ENCODE peak calls at places on chromosomes 4 and X, in six cellular contexts. E, U, S, J, G and V are unnamed samples.

GRCh38 chrX:17559728-17560379 is 177.4 kb upstream of the SCML1 start:
- ATAC-seq in E (no peak), U (no peak), S (peak; percentile 91), J (no peak), G (no peak), V (peak; percentile 57)

GRCh38 chrX:42096262-42096939 is 173.0 kb upstream of the CASK start:
- ATAC-seq in E (no peak), U (no peak), S (peak; percentile 78), J (no peak), G (no peak), V (no peak)

GRCh38 chr4:67575232-67575888 is 16.8 kb downstream of the STAP1 start:
- ATAC-seq in E (peak; percentile 82), U (no peak), S (no peak), J (peak; percentile 32), G (peak; percentile 78), V (no peak)

GRCh38 chr4:145909773-145910172 is 28.9 kb downstream of the ZNF827 start:
- ATAC-seq in E (no peak), U (peak; percentile 69), S (peak; percentile 74), J (no peak), G (no peak), V (peak; percentile 52)

GRCh38 chr4:175509320-175509719 is 302.7 kb downstream of the GPM6A start:
- ATAC-seq in E (no peak), U (no peak), S (no peak), J (no peak), G (no peak), V (no peak)

GRCh38 chr4:174096999-174097398 is 186.5 kb downstream of the FBXO8 start:
- ATAC-seq in E (no peak), U (no peak), S (no peak), J (no peak), G (no peak), V (no peak)

GRCh38 chrX:12986164-12986779 is 11.4 kb downstream of the TMSB4X start:
- ATAC-seq in E (no peak), U (no peak), S (no peak), J (no peak), G (no peak), V (no peak)

GRCh38 chr4:141711211-141711610 is 74.8 kb downstream of the IL15 start:
- ATAC-seq in E (no peak), U (no peak), S (peak; percentile 52), J (no peak), G (no peak), V (no peak)

GRCh38 chr4:157804169-157804543 is 368.7 kb downstream of the GASK1B start:
- ATAC-seq in E (no peak), U (no peak), S (no peak), J (no peak), G (no peak), V (no peak)

GRCh38 chr4:158079661-158080060 is 93.2 kb downstream of the GASK1B start:
- ATAC-seq in E (no peak), U (peak; percentile 74), S (no peak), J (no peak), G (no peak), V (peak; percentile 36)

GRCh38 chrX:135737361-135738071 is 24.1 kb downstream of the CT45A1 start:
- ATAC-seq in E (no peak), U (no peak), S (no peak), J (no peak), G (no peak), V (no peak)